ENCODE peak calls at places on chromosomes 2 and 18, in four cellular contexts. Q, K, X and B are unnamed samples.

GRCh38 chr18:74288730-74289129 is 3.0 kb downstream of the CYB5A start:
- DNase-seq in X (no peak), K (no peak), Q (no peak), B (no peak)

GRCh38 chr2:43576983-43577892 is 18.6 kb downstream of the THADA start:
- DNase-seq in K (peak; percentile 38), Q (peak; percentile 8), X (no peak), B (no peak)

GRCh38 chr18:251572-251971 is 16.3 kb downstream of the THOC1 start:
- DNase-seq in Q (no peak), K (no peak), X (no peak), B (no peak)

GRCh38 chr2:188524519-188525113 is 232.9 kb downstream of the GULP1 start:
- DNase-seq in K (peak; percentile 46), Q (no peak), X (no peak), B (no peak)

GRCh38 chr2:63849381-63850203 is 7.9 kb downstream of the UGP2 start:
- DNase-seq in Q (no peak), K (no peak), X (no peak), B (no peak)

GRCh38 chr2:210503622-210504300 is 27.2 kb upstream of the LANCL1 start:
- DNase-seq in X (no peak), Q (no peak), K (no peak), B (no peak)

GRCh38 chr2:98090951-98091350 is 4.0 kb downstream of the VWA3B start:
- DNase-seq in K (no peak), Q (no peak), X (no peak), B (no peak)

GRCh38 chr2:45450633-45451032 is 160.4 kb downstream of the SRBD1 start:
- DNase-seq in K (no peak), Q (no peak), X (no peak), B (no peak)

GRCh38 chr2:105768961-105769452 is 24.3 kb downstream of the NCK2 start:
- DNase-seq in K (no peak), Q (no peak), X (no peak), B (no peak)

GRCh38 chr2:60317831-60318230 is 235.6 kb downstream of the BCL11A start:
- DNase-seq in K (peak; percentile 40), X (no peak), Q (no peak), B (no peak)

GRCh38 chr2:164430166-164430783 is 191.0 kb downstream of the GRB14 start:
- DNase-seq in Q (no peak), K (peak; percentile 71), X (no peak), B (no peak)

GRCh38 chr2:122096788-122097187 is 341.3 kb downstream of the TSN start:
- DNase-seq in Q (no peak), X (no peak), K (no peak), B (no peak)

GRCh38 chr18:78105611-78106010 is 856.0 kb downstream of the GALR1 start:
- DNase-seq in X (no peak), Q (no peak), K (no peak), B (no peak)

GRCh38 chr2:113126845-113127645 is at the start of gene IL1RN:
- DNase-seq in Q (no peak), X (no peak), K (no peak), B (no peak)

GRCh38 chr18:80065705-80066104 is 31.5 kb downstream of the RBFA start:
- DNase-seq in K (no peak), Q (no peak), X (no peak), B (no peak)

GRCh38 chr2:37780097-37780676 is 108.7 kb upstream of the CDC42EP3 start:
- DNase-seq in K (no peak), Q (no peak), X (no peak), B (no peak)

GRCh38 chr2:27131429-27131828 is 3.0 kb downstream of the PREB start:
- DNase-seq in Q (no peak), K (no peak), X (no peak), B (no peak)

GRCh38 chr2:226351711-226352110 is 447.9 kb downstream of the IRS1 start:
- DNase-seq in K (no peak), X (no peak), Q (no peak), B (no peak)

GRCh38 chr2:41779873-41780272 is 267.9 kb upstream of the PKDCC start:
- DNase-seq in K (peak; percentile 50), Q (no peak), X (no peak), B (no peak)

GRCh38 chr18:67665266-67665665 is 148.7 kb upstream of the DSEL start:
- DNase-seq in Q (no peak), X (no peak), K (no peak), B (no peak)

GRCh38 chr2:47561371-47561770 is 158.4 kb downstream of the MSH2 start:
- DNase-seq in X (no peak), K (no peak), Q (no peak), B (no peak)

GRCh38 chr18:50853863-50854271 is 25.1 kb upstream of the ME2 start:
- DNase-seq in Q (no peak), K (no peak), X (no peak), B (no peak)

GRCh38 chr2:183718246-183718645 is 594.0 kb downstream of the NUP35 start:
- DNase-seq in X (no peak), K (no peak), Q (no peak), B (no peak)

GRCh38 chr2:36886664-36887063 is 79.7 kb downstream of the STRN start:
- DNase-seq in X (no peak), Q (no peak), K (no peak), B (no peak)

GRCh38 chr2:235390108-235390815 is 103.6 kb upstream of the AGAP1 start:
- DNase-seq in Q (peak; percentile 24), K (peak; percentile 96), X (peak; percentile 37), B (peak; percentile 29)